ENCODE peak calls at places on chromosomes 3 and 15, in five cellular contexts. D is HepG2, Y is K562, H is GM12878, V is A549. Q is an unnamed sample.

GRCh38 chr3:113084777-113085176 is 94.0 kb downstream of the GTPBP8 start:
- DNase-seq in V (no peak), D (no peak), Y (no peak), H (no peak), Q (no peak)

GRCh38 chr3:114586119-114586518 is 292.3 kb downstream of the TIGIT start:
- DNase-seq in Y (no peak), V (no peak), D (peak), H (no peak), Q (no peak)

GRCh38 chr15:63059573-63060216 is 17.1 kb downstream of the TPM1 start:
- DNase-seq in Y (no peak), D (no peak), V (no peak), H (no peak), Q (no peak)

GRCh38 chr3:148962513-148962912 is 28.8 kb upstream of the GYG1 start:
- DNase-seq in Y (peak), V (peak), D (peak), H (no peak), Q (peak)

GRCh38 chr15:95327661-95328060 is 1002.8 kb upstream of the NR2F2 start:
- DNase-seq in V (no peak), D (no peak), Y (no peak), H (no peak), Q (no peak)

GRCh38 chr15:73647259-73648026 is 14.3 kb upstream of the NPTN start:
- DNase-seq in H (no peak), D (no peak), V (no peak), Y (no peak), Q (no peak)

GRCh38 chr3:139281512-139282196 is 62.2 kb upstream of the MRPS22 start:
- DNase-seq in D (no peak), V (no peak), Y (no peak), H (no peak), Q (no peak)

GRCh38 chr15:93018574-93018973 is 70.4 kb downstream of the RGMA start:
- DNase-seq in D (no peak), V (no peak), H (no peak), Y (no peak), Q (no peak)

GRCh38 chr15:40875996-40876740 is 2.1 kb upstream of the RHOV start:
- DNase-seq in V (no peak), H (no peak), D (no peak), Y (no peak), Q (no peak)

GRCh38 chr15:70251246-70251990 is 153.7 kb upstream of the TLE3 start:
- DNase-seq in V (no peak), Y (no peak), D (no peak), H (no peak), Q (no peak)

GRCh38 chr3:33061782-33062181 is 35.2 kb downstream of the GLB1 start:
- DNase-seq in V (no peak), D (no peak), Y (no peak), H (no peak), Q (no peak)

GRCh38 chr3:32972482-32973146 is 21.2 kb downstream of the CCR4 start:
- DNase-seq in H (no peak), V (no peak), D (no peak), Y (no peak), Q (no peak)

GRCh38 chr3:181629701-181630100 is 82.0 kb upstream of the SOX2 start:
- DNase-seq in Y (no peak), H (no peak), V (no peak), D (no peak), Q (no peak)

GRCh38 chr3:13867727-13868126 is 12.1 kb downstream of the WNT7A start:
- DNase-seq in V (no peak), H (no peak), D (no peak), Y (no peak), Q (no peak)

GRCh38 chr3:130997291-130997690 is 29.3 kb downstream of the ASTE1 start:
- DNase-seq in H (no peak), V (no peak), D (no peak), Y (no peak), Q (no peak)

GRCh38 chr15:51720201-51720995 is 17.1 kb downstream of the LYSMD2 start:
- DNase-seq in Y (no peak), V (no peak), D (no peak), H (no peak), Q (no peak)

GRCh38 chr15:96035091-96035490 is 295.4 kb upstream of the NR2F2 start:
- DNase-seq in H (no peak), Y (no peak), D (no peak), V (no peak), Q (no peak)

GRCh38 chr3:58154752-58155449 is 55.9 kb downstream of the DNASE1L3 start:
- DNase-seq in H (no peak), D (no peak), Y (no peak), V (no peak), Q (no peak)

GRCh38 chr15:45616901-45617323 is 17.9 kb upstream of the SQOR start:
- DNase-seq in H (no peak), V (no peak), Y (no peak), D (no peak), Q (no peak)

GRCh38 chr3:123728014-123728413 is 143.2 kb upstream of the HACD2 start:
- DNase-seq in Y (no peak), H (no peak), D (no peak), V (no peak), Q (no peak)

GRCh38 chr3:36372534-36372935 is 7.8 kb upstream of the STAC start:
- DNase-seq in H (no peak), Y (no peak), D (no peak), V (no peak), Q (no peak)

GRCh38 chr3:149186726-149187125 is 34.9 kb downstream of the CP start:
- DNase-seq in V (no peak), D (no peak), Y (no peak), H (no peak), Q (no peak)

GRCh38 chr3:148601766-148602685 is 95.7 kb upstream of the AGTR1 start:
- DNase-seq in H (no peak), D (peak), Y (no peak), V (peak), Q (no peak)

GRCh38 chr15:44492672-44493071 is 44.3 kb upstream of the EIF3J start:
- DNase-seq in D (no peak), Y (no peak), V (no peak), H (no peak), Q (no peak)

GRCh38 chr15:44485880-44486279 is 51.1 kb upstream of the EIF3J start:
- DNase-seq in Y (no peak), H (no peak), D (no peak), V (no peak), Q (no peak)

GRCh38 chr15:44492040-44492439 is 44.9 kb upstream of the EIF3J start:
- DNase-seq in H (no peak), D (no peak), V (no peak), Y (no peak), Q (no peak)

GRCh38 chr15:44490628-44491027 is 46.3 kb upstream of the EIF3J start:
- DNase-seq in Y (no peak), H (no peak), V (no peak), D (no peak), Q (no peak)

DNA sequence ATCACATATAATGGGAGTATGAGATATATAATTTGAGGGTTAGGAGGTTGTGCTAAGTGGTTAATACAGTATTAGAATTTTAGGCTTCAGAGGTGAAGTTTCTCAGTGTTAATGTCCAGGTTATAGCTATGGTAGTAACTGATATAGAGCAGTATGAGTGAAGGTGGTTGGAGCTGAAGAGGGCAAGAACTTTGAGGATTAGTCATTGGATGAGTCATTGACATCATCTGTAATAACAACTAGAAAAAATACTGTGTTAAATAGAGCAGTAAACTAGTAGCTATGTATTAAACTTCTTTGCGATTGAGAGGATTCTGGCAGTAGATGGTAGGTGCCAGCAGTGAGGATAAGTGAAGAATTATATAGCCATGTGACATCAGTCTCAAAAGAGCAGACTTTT is 47.5 kb upstream of the EIF3J start:
- DNase-seq in Y (no peak), D (peak), V (no peak), H (no peak), Q (no peak)
- TF ChIP-seq ESRRA in Y (no peak), D (no peak), V (no peak), H (no peak), Q (no peak)

GRCh38 chr15:65285291-65286068 is 1.2 kb downstream of the PARP16 start:
- DNase-seq in H (no peak), Y (no peak), V (no peak), D (no peak), Q (no peak)
- TF ChIP-seq ESRRA in H (no peak), Y (no peak), V (no peak), D (no peak), Q (no peak)

DNA sequence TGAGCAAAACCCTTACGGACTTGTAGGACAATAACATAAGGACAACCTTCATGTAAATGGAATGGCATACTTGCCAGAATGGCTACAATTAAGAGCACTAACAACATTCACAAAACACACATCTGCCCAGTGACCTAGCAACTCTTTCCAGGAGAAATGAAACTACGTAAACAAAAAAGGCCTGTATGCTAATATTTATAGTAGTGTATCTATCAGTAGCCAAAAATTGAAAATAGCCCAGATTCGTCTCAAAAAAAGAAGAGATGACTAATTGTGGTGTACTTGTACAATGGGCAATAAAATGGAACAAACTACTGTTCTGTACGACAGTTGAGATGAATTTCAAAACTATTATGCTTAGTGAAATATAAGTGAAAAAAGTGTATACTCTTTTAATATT is 38.4 kb downstream of the CMC1 start:
- DNase-seq in Y (no peak), V (no peak), H (no peak), D (no peak), Q (no peak)
- TF ChIP-seq ESRRA in Y (no peak), V (no peak), H (no peak), D (no peak), Q (no peak)

DNA sequence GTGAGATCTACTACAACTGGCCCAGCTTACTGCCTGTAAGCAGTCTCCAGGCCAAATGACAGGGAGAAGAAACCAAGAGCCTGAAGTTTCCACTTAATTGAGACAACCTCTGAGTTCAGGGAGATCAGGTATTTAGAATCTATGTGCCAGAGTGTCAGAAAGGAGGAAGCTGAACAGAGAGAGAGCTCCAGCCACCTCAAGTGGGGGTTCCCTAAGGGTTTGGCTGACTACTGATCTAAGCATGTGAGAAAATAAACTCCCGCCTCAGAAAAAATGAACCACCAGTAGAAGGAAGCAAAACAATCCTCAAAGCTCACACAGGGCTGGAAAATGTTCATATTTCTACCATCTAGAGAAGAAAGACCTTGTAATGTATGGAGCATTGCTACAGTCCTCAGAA is 25.0 kb downstream of the ADAM10 start:
- DNase-seq in D (no peak), Y (no peak), V (no peak), H (peak), Q (no peak)
- TF ChIP-seq ESRRA in D (no peak), Y (no peak), V (no peak), H (no peak), Q (no peak)